ENCODE peak calls at places on chromosomes 4 and X, in seven cellular contexts. One of them, this sample, is unnamed.

GRCh38 chr4:123892997-123893745 is 496.6 kb downstream of the SPRY1 start:
- DNase-seq in stimulated activated CD8-positive, alpha-beta memory T cell treated with anti-CD3 and anti-CD28 coated beads, Interleukin-4, amount 100 ng/mL, for 1 hour: no peak
- DNase-seq in LoVo: no peak
- DNase-seq in left ventricle myocardium superior: peak; percentile 37
- DNase-seq in RPMI8226: no peak
- DNase-seq in activated CD4-positive, alpha-beta T cell treated with anti-CD3 and anti-CD28 coated beads for 48 hours: no peak
- DNase-seq in H9: no peak
- DNase-seq in this sample: no peak

GRCh38 chr4:16270654-16271328 is 44.5 kb upstream of the TAPT1 start:
- DNase-seq in stimulated activated CD8-positive, alpha-beta memory T cell treated with anti-CD3 and anti-CD28 coated beads, Interleukin-4, amount 100 ng/mL, for 1 hour: no peak
- DNase-seq in LoVo: no peak
- DNase-seq in left ventricle myocardium superior: no peak
- DNase-seq in RPMI8226: no peak
- DNase-seq in activated CD4-positive, alpha-beta T cell treated with anti-CD3 and anti-CD28 coated beads for 48 hours: no peak
- DNase-seq in H9: peak; percentile 35
- DNase-seq in this sample: no peak

GRCh38 chr4:76723916-76724315 is 174.0 kb downstream of the SOWAHB start:
- DNase-seq in stimulated activated CD8-positive, alpha-beta memory T cell treated with anti-CD3 and anti-CD28 coated beads, Interleukin-4, amount 100 ng/mL, for 1 hour: no peak
- DNase-seq in LoVo: peak; percentile 41
- DNase-seq in left ventricle myocardium superior: no peak
- DNase-seq in RPMI8226: no peak
- DNase-seq in activated CD4-positive, alpha-beta T cell treated with anti-CD3 and anti-CD28 coated beads for 48 hours: no peak
- DNase-seq in H9: no peak
- DNase-seq in this sample: no peak

GRCh38 chrX:107730298-107730655 is 45.3 kb downstream of the TSC22D3 start:
- DNase-seq in stimulated activated CD8-positive, alpha-beta memory T cell treated with anti-CD3 and anti-CD28 coated beads, Interleukin-4, amount 100 ng/mL, for 1 hour: no peak
- DNase-seq in LoVo: no peak
- DNase-seq in left ventricle myocardium superior: no peak
- DNase-seq in RPMI8226: no peak
- DNase-seq in activated CD4-positive, alpha-beta T cell treated with anti-CD3 and anti-CD28 coated beads for 48 hours: no peak
- DNase-seq in H9: no peak
- DNase-seq in this sample: peak; percentile 60

GRCh38 chr4:114728426-114728825 is 129.8 kb downstream of the UGT8 start:
- DNase-seq in stimulated activated CD8-positive, alpha-beta memory T cell treated with anti-CD3 and anti-CD28 coated beads, Interleukin-4, amount 100 ng/mL, for 1 hour: no peak
- DNase-seq in LoVo: no peak
- DNase-seq in left ventricle myocardium superior: no peak
- DNase-seq in RPMI8226: no peak
- DNase-seq in activated CD4-positive, alpha-beta T cell treated with anti-CD3 and anti-CD28 coated beads for 48 hours: no peak
- DNase-seq in H9: no peak
- DNase-seq in this sample: no peak

GRCh38 chr4:76881375-76881774 is 16.6 kb downstream of the SOWAHB start:
- DNase-seq in stimulated activated CD8-positive, alpha-beta memory T cell treated with anti-CD3 and anti-CD28 coated beads, Interleukin-4, amount 100 ng/mL, for 1 hour: no peak
- DNase-seq in LoVo: peak; percentile 76
- DNase-seq in left ventricle myocardium superior: no peak
- DNase-seq in RPMI8226: no peak
- DNase-seq in activated CD4-positive, alpha-beta T cell treated with anti-CD3 and anti-CD28 coated beads for 48 hours: no peak
- DNase-seq in H9: peak; percentile 38
- DNase-seq in this sample: no peak

GRCh38 chr4:53476232-53477037 is 99.0 kb downstream of the FIP1L1 start:
- DNase-seq in stimulated activated CD8-positive, alpha-beta memory T cell treated with anti-CD3 and anti-CD28 coated beads, Interleukin-4, amount 100 ng/mL, for 1 hour: no peak
- DNase-seq in LoVo: peak; percentile 33
- DNase-seq in left ventricle myocardium superior: no peak
- DNase-seq in RPMI8226: no peak
- DNase-seq in activated CD4-positive, alpha-beta T cell treated with anti-CD3 and anti-CD28 coated beads for 48 hours: no peak
- DNase-seq in H9: no peak
- DNase-seq in this sample: peak; percentile 16

GRCh38 chrX:153953342-153953830 is 8.9 kb upstream of the RENBP start:
- DNase-seq in stimulated activated CD8-positive, alpha-beta memory T cell treated with anti-CD3 and anti-CD28 coated beads, Interleukin-4, amount 100 ng/mL, for 1 hour: peak; percentile 60
- DNase-seq in LoVo: no peak
- DNase-seq in left ventricle myocardium superior: peak; percentile 79
- DNase-seq in RPMI8226: peak; percentile 61
- DNase-seq in activated CD4-positive, alpha-beta T cell treated with anti-CD3 and anti-CD28 coated beads for 48 hours: peak; percentile 84
- DNase-seq in H9: peak; percentile 74
- DNase-seq in this sample: peak; percentile 94

GRCh38 chr4:82084747-82085146 is 289.0 kb downstream of the HNRNPD start:
- DNase-seq in stimulated activated CD8-positive, alpha-beta memory T cell treated with anti-CD3 and anti-CD28 coated beads, Interleukin-4, amount 100 ng/mL, for 1 hour: no peak
- DNase-seq in LoVo: no peak
- DNase-seq in left ventricle myocardium superior: no peak
- DNase-seq in RPMI8226: no peak
- DNase-seq in activated CD4-positive, alpha-beta T cell treated with anti-CD3 and anti-CD28 coated beads for 48 hours: no peak
- DNase-seq in H9: no peak
- DNase-seq in this sample: no peak

GRCh38 chr4:26384380-26385057 is 63.7 kb downstream of the RBPJ start:
- DNase-seq in stimulated activated CD8-positive, alpha-beta memory T cell treated with anti-CD3 and anti-CD28 coated beads, Interleukin-4, amount 100 ng/mL, for 1 hour: no peak
- DNase-seq in LoVo: no peak
- DNase-seq in left ventricle myocardium superior: no peak
- DNase-seq in RPMI8226: no peak
- DNase-seq in activated CD4-positive, alpha-beta T cell treated with anti-CD3 and anti-CD28 coated beads for 48 hours: no peak
- DNase-seq in H9: peak; percentile 51
- DNase-seq in this sample: no peak

GRCh38 chr4:84681488-84682274 is 98.8 kb downstream of the CDS1 start:
- DNase-seq in stimulated activated CD8-positive, alpha-beta memory T cell treated with anti-CD3 and anti-CD28 coated beads, Interleukin-4, amount 100 ng/mL, for 1 hour: no peak
- DNase-seq in LoVo: no peak
- DNase-seq in left ventricle myocardium superior: no peak
- DNase-seq in RPMI8226: peak; percentile 63
- DNase-seq in activated CD4-positive, alpha-beta T cell treated with anti-CD3 and anti-CD28 coated beads for 48 hours: no peak
- DNase-seq in H9: no peak
- DNase-seq in this sample: peak; percentile 18

GRCh38 chrX:28901637-28902036 is 314.4 kb downstream of the IL1RAPL1 start:
- DNase-seq in stimulated activated CD8-positive, alpha-beta memory T cell treated with anti-CD3 and anti-CD28 coated beads, Interleukin-4, amount 100 ng/mL, for 1 hour: no peak
- DNase-seq in LoVo: no peak
- DNase-seq in left ventricle myocardium superior: no peak
- DNase-seq in RPMI8226: no peak
- DNase-seq in activated CD4-positive, alpha-beta T cell treated with anti-CD3 and anti-CD28 coated beads for 48 hours: no peak
- DNase-seq in H9: no peak
- DNase-seq in this sample: no peak

GRCh38 chr4:157072002-157072401 is 3.9 kb upstream of the GLRB start:
- DNase-seq in stimulated activated CD8-positive, alpha-beta memory T cell treated with anti-CD3 and anti-CD28 coated beads, Interleukin-4, amount 100 ng/mL, for 1 hour: no peak
- DNase-seq in LoVo: no peak
- DNase-seq in left ventricle myocardium superior: no peak
- DNase-seq in RPMI8226: no peak
- DNase-seq in activated CD4-positive, alpha-beta T cell treated with anti-CD3 and anti-CD28 coated beads for 48 hours: no peak
- DNase-seq in H9: no peak
- DNase-seq in this sample: no peak

GRCh38 chr4:140085062-140085622 is 68.8 kb downstream of the MAML3 start:
- DNase-seq in stimulated activated CD8-positive, alpha-beta memory T cell treated with anti-CD3 and anti-CD28 coated beads, Interleukin-4, amount 100 ng/mL, for 1 hour: no peak
- DNase-seq in LoVo: peak; percentile 73
- DNase-seq in left ventricle myocardium superior: no peak
- DNase-seq in RPMI8226: no peak
- DNase-seq in activated CD4-positive, alpha-beta T cell treated with anti-CD3 and anti-CD28 coated beads for 48 hours: no peak
- DNase-seq in H9: no peak
- DNase-seq in this sample: peak; percentile 74

GRCh38 chr4:127936974-127937373 is 28.0 kb downstream of the MFSD8 start:
- DNase-seq in stimulated activated CD8-positive, alpha-beta memory T cell treated with anti-CD3 and anti-CD28 coated beads, Interleukin-4, amount 100 ng/mL, for 1 hour: no peak
- DNase-seq in LoVo: no peak
- DNase-seq in left ventricle myocardium superior: no peak
- DNase-seq in RPMI8226: no peak
- DNase-seq in activated CD4-positive, alpha-beta T cell treated with anti-CD3 and anti-CD28 coated beads for 48 hours: no peak
- DNase-seq in H9: no peak
- DNase-seq in this sample: no peak

GRCh38 chrX:48071986-48072605 is 656 bp upstream of the ZNF630 start:
- DNase-seq in stimulated activated CD8-positive, alpha-beta memory T cell treated with anti-CD3 and anti-CD28 coated beads, Interleukin-4, amount 100 ng/mL, for 1 hour: no peak
- DNase-seq in LoVo: no peak
- DNase-seq in left ventricle myocardium superior: no peak
- DNase-seq in RPMI8226: no peak
- DNase-seq in activated CD4-positive, alpha-beta T cell treated with anti-CD3 and anti-CD28 coated beads for 48 hours: no peak
- DNase-seq in H9: no peak
- DNase-seq in this sample: no peak

GRCh38 chr4:153514001-153514526 is 47.9 kb downstream of the TMEM131L start:
- DNase-seq in stimulated activated CD8-positive, alpha-beta memory T cell treated with anti-CD3 and anti-CD28 coated beads, Interleukin-4, amount 100 ng/mL, for 1 hour: no peak
- DNase-seq in LoVo: no peak
- DNase-seq in left ventricle myocardium superior: no peak
- DNase-seq in RPMI8226: no peak
- DNase-seq in activated CD4-positive, alpha-beta T cell treated with anti-CD3 and anti-CD28 coated beads for 48 hours: no peak
- DNase-seq in H9: no peak
- DNase-seq in this sample: no peak

GRCh38 chr4:119025916-119026661 is 109.5 kb upstream of the MYOZ2 start:
- DNase-seq in stimulated activated CD8-positive, alpha-beta memory T cell treated with anti-CD3 and anti-CD28 coated beads, Interleukin-4, amount 100 ng/mL, for 1 hour: no peak
- DNase-seq in LoVo: peak; percentile 73
- DNase-seq in left ventricle myocardium superior: no peak
- DNase-seq in RPMI8226: no peak
- DNase-seq in activated CD4-positive, alpha-beta T cell treated with anti-CD3 and anti-CD28 coated beads for 48 hours: no peak
- DNase-seq in H9: no peak
- DNase-seq in this sample: no peak

GRCh38 chr4:85812776-85813175 is 337.8 kb downstream of the ARHGAP24 start:
- DNase-seq in stimulated activated CD8-positive, alpha-beta memory T cell treated with anti-CD3 and anti-CD28 coated beads, Interleukin-4, amount 100 ng/mL, for 1 hour: no peak
- DNase-seq in LoVo: no peak
- DNase-seq in left ventricle myocardium superior: no peak
- DNase-seq in RPMI8226: no peak
- DNase-seq in activated CD4-positive, alpha-beta T cell treated with anti-CD3 and anti-CD28 coated beads for 48 hours: no peak
- DNase-seq in H9: no peak
- DNase-seq in this sample: no peak

GRCh38 chr4:30722916-30723270 is 2.7 kb downstream of the PCDH7 start:
- DNase-seq in stimulated activated CD8-positive, alpha-beta memory T cell treated with anti-CD3 and anti-CD28 coated beads, Interleukin-4, amount 100 ng/mL, for 1 hour: no peak
- DNase-seq in LoVo: no peak
- DNase-seq in left ventricle myocardium superior: peak; percentile 28
- DNase-seq in RPMI8226: no peak
- DNase-seq in activated CD4-positive, alpha-beta T cell treated with anti-CD3 and anti-CD28 coated beads for 48 hours: no peak
- DNase-seq in H9: peak; percentile 41
- DNase-seq in this sample: no peak

GRCh38 chrX:1242901-1243402 is 25.7 kb upstream of the CSF2RA start:
- DNase-seq in stimulated activated CD8-positive, alpha-beta memory T cell treated with anti-CD3 and anti-CD28 coated beads, Interleukin-4, amount 100 ng/mL, for 1 hour: no peak
- DNase-seq in LoVo: no peak
- DNase-seq in left ventricle myocardium superior: no peak
- DNase-seq in RPMI8226: peak; percentile 43
- DNase-seq in activated CD4-positive, alpha-beta T cell treated with anti-CD3 and anti-CD28 coated beads for 48 hours: peak; percentile 58
- DNase-seq in H9: peak; percentile 43
- DNase-seq in this sample: peak; percentile 78

GRCh38 chrX:50629774-50630173 is 159.1 kb upstream of the DGKK start:
- DNase-seq in stimulated activated CD8-positive, alpha-beta memory T cell treated with anti-CD3 and anti-CD28 coated beads, Interleukin-4, amount 100 ng/mL, for 1 hour: no peak
- DNase-seq in LoVo: no peak
- DNase-seq in left ventricle myocardium superior: no peak
- DNase-seq in RPMI8226: no peak
- DNase-seq in activated CD4-positive, alpha-beta T cell treated with anti-CD3 and anti-CD28 coated beads for 48 hours: no peak
- DNase-seq in H9: no peak
- DNase-seq in this sample: no peak

GRCh38 chrX:50877310-50877709 is 33.2 kb upstream of the BMP15 start:
- DNase-seq in stimulated activated CD8-positive, alpha-beta memory T cell treated with anti-CD3 and anti-CD28 coated beads, Interleukin-4, amount 100 ng/mL, for 1 hour: no peak
- DNase-seq in LoVo: no peak
- DNase-seq in left ventricle myocardium superior: no peak
- DNase-seq in RPMI8226: no peak
- DNase-seq in activated CD4-positive, alpha-beta T cell treated with anti-CD3 and anti-CD28 coated beads for 48 hours: no peak
- DNase-seq in H9: no peak
- DNase-seq in this sample: no peak